ENCODE peak calls at places on chromosome 10, in ten cellular contexts. I is Kasumi-1; P is DMS153; J is stimulated activated CD4-positive, alpha-beta T cell treated with anti-CD3 and anti-CD28 coated beads, Interleukin-1b, Interleukin-23, amount 100 ng/mL, for 48 hours; O is mucosa of descending colon; B is Calu3; Q is T follicular helper cell; R is activated CD8-positive, alpha-beta memory T cell treated with anti-CD3 and anti-CD28 coated beads for 4 hours; K is cardiac muscle cell; U is CD8-positive, alpha-beta T cell. E is an unnamed sample.

GRCh38 chr10:121658611-121659010 is 60.4 kb upstream of the FGFR2 start:
- DNase-seq in B (no peak), R (no peak), U (no peak), J (no peak), K (no peak), P (no peak), O (no peak), Q (no peak), I (no peak), E (no peak)

GRCh38 chr10:68212721-68213352 is 19.1 kb downstream of the ATOH7 start:
- DNase-seq in O (no peak), B (no peak), U (no peak), J (no peak), K (peak; percentile 8), R (no peak), Q (no peak), P (no peak), I (peak; percentile 73), E (no peak)

GRCh38 chr10:112166800-112167199 is 16.8 kb downstream of the GPAM start:
- DNase-seq in K (no peak), B (no peak), J (no peak), O (no peak), U (no peak), R (no peak), Q (no peak), I (no peak), P (no peak), E (no peak)

GRCh38 chr10:43064331-43065075 is 12.4 kb upstream of the RET start:
- DNase-seq in B (no peak), P (no peak), J (no peak), O (peak; percentile 29), I (no peak), R (no peak), K (no peak), Q (no peak), U (no peak), E (no peak)

GRCh38 chr10:31142026-31142425 is 110.4 kb upstream of the ZNF438 start:
- DNase-seq in I (no peak), J (no peak), B (no peak), K (no peak), P (no peak), R (no peak), U (no peak), Q (no peak), O (no peak), E (no peak)

GRCh38 chr10:103281753-103282152 is 4.8 kb downstream of the INA start:
- DNase-seq in K (peak; percentile 81), O (no peak), P (peak; percentile 69), R (no peak), I (no peak), J (no peak), B (no peak), U (no peak), Q (no peak), E (no peak)

GRCh38 chr10:12906051-12906541 is 95.4 kb downstream of the CCDC3 start:
- DNase-seq in I (no peak), K (no peak), Q (no peak), U (no peak), O (no peak), B (no peak), P (no peak), J (no peak), R (no peak), E (no peak)

GRCh38 chr10:50501478-50501877 is 122.3 kb downstream of the SGMS1 start:
- DNase-seq in Q (no peak), R (no peak), O (no peak), U (no peak), B (no peak), K (no peak), I (no peak), J (no peak), P (no peak), E (no peak)

GRCh38 chr10:59465089-59465488 is 102.7 kb upstream of the FAM13C start:
- DNase-seq in R (no peak), K (peak; percentile 13), U (no peak), B (peak; percentile 6), I (no peak), J (no peak), O (no peak), P (no peak), Q (no peak), E (no peak)

GRCh38 chr10:52451817-52452216 is 137.7 kb downstream of the DKK1 start:
- DNase-seq in P (no peak), I (no peak), Q (no peak), O (no peak), U (no peak), K (no peak), R (no peak), J (no peak), B (no peak), E (no peak)

GRCh38 chr10:74094231-74094630 is 56.4 kb downstream of the AP3M1 start:
- DNase-seq in P (no peak), B (no peak), K (no peak), U (no peak), I (no peak), O (no peak), J (no peak), Q (no peak), R (no peak), E (no peak)

GRCh38 chr10:77002872-77003271 is 634.7 kb downstream of the KCNMA1 start:
- DNase-seq in O (no peak), I (no peak), Q (no peak), R (no peak), K (no peak), U (no peak), B (no peak), J (no peak), P (no peak), E (no peak)

GRCh38 chr10:22230331-22230833 is 12.6 kb upstream of the EBLN1 start:
- DNase-seq in K (peak; percentile 56), R (no peak), O (no peak), B (peak; percentile 11), I (peak; percentile 77), J (peak; percentile 28), U (no peak), P (peak; percentile 31), Q (no peak), E (no peak)

GRCh38 chr10:130018253-130018652 is 54.2 kb upstream of the EBF3 start:
- DNase-seq in O (no peak), J (no peak), Q (no peak), U (no peak), P (no peak), K (no peak), I (peak; percentile 38), R (no peak), B (no peak), E (peak; percentile 47)

GRCh38 chr10:19819419-19820033 is 3.3 kb downstream of the PLXDC2 start:
- DNase-seq in I (peak; percentile 83), K (peak; percentile 39), Q (no peak), P (peak; percentile 12), R (no peak), U (no peak), O (no peak), J (no peak), B (no peak), E (no peak)

GRCh38 chr10:44978570-44979280 is at the start of gene DEPP1:
- DNase-seq in Q (no peak), U (no peak), R (no peak), J (peak; percentile 33), P (peak; percentile 95), O (peak; percentile 93), B (peak; percentile 95), I (no peak), K (peak; percentile 96), E (peak; percentile 91)

GRCh38 chr10:110852255-110852896 is 19.4 kb upstream of the PDCD4 start:
- DNase-seq in J (peak; percentile 54), I (no peak), P (no peak), R (no peak), Q (no peak), O (no peak), B (peak; percentile 59), U (no peak), K (no peak), E (no peak)

GRCh38 chr10:123136806-123137642 is 1.3 kb downstream of the HMX3 start:
- DNase-seq in K (no peak), R (no peak), O (no peak), I (no peak), U (no peak), B (no peak), J (no peak), P (no peak), Q (no peak), E (no peak)

GRCh38 chr10:4635394-4635793 is 190.6 kb upstream of the AKR1E2 start:
- DNase-seq in B (no peak), O (no peak), I (no peak), K (no peak), U (no peak), R (no peak), P (no peak), Q (no peak), J (no peak), E (no peak)

GRCh38 chr10:103622935-103623574 is 129.6 kb downstream of the NEURL1 start:
- DNase-seq in Q (no peak), U (no peak), P (no peak), O (peak; percentile 43), I (no peak), R (no peak), J (no peak), B (no peak), K (no peak), E (no peak)

GRCh38 chr10:92045641-92046106 is 122.1 kb downstream of the BTAF1 start:
- DNase-seq in O (no peak), J (no peak), Q (no peak), R (no peak), P (no peak), I (no peak), U (no peak), K (peak; percentile 27), B (no peak), E (no peak)

GRCh38 chr10:84395581-84395980 is 67.2 kb downstream of the CCSER2 start:
- DNase-seq in I (no peak), J (no peak), K (no peak), U (no peak), O (no peak), P (no peak), Q (no peak), R (no peak), B (no peak), E (no peak)

GRCh38 chr10:102648889-102649752 is 4.8 kb downstream of the TRIM8 start:
- DNase-seq in I (no peak), K (no peak), J (peak; percentile 36), P (no peak), U (no peak), B (no peak), R (no peak), O (no peak), Q (no peak), E (no peak)

GRCh38 chr10:3972460-3973366 is 187.7 kb upstream of the KLF6 start:
- DNase-seq in O (no peak), B (no peak), Q (no peak), U (no peak), I (no peak), P (no peak), R (no peak), K (no peak), J (peak; percentile 46), E (no peak)

GRCh38 chr10:98186681-98187080 is 52.2 kb downstream of the R3HCC1L start:
- DNase-seq in J (no peak), Q (no peak), O (no peak), U (no peak), I (no peak), R (no peak), K (no peak), P (no peak), B (no peak), E (no peak)

GRCh38 chr10:75712241-75712880 is 280.9 kb downstream of the LRMDA start:
- DNase-seq in O (no peak), I (no peak), P (no peak), R (no peak), J (no peak), U (no peak), Q (no peak), B (no peak), K (no peak), E (no peak)

GRCh38 chr10:3995302-3996210 is 210.5 kb upstream of the KLF6 start:
- DNase-seq in U (no peak), K (no peak), J (no peak), O (no peak), R (no peak), I (no peak), P (no peak), Q (no peak), B (no peak), E (no peak)

GRCh38 chr10:103066141-103067098 is 126.7 kb downstream of the NT5C2 start:
- DNase-seq in B (no peak), K (no peak), R (no peak), Q (no peak), P (no peak), I (no peak), J (no peak), O (no peak), U (no peak), E (no peak)

E was measured in coronary artery.